ENCODE peak calls at places on chromosomes 2 and 18, in nine cellular contexts. W is lung; P is gastrocnemius medialis; J is Caco-2; R is psoas muscle; F is BJ; Q is CD4-positive, alpha-beta T cell; C is astrocyte of the cerebellum; L is RWPE2. U is an unnamed sample.

GRCh38 chr2:213036836-213037235 is 114.6 kb downstream of the IKZF2 start:
- DNase-seq in W (no peak), P (no peak), J (no peak), R (no peak), F (peak), Q (no peak), C (no peak), L (no peak), U (no peak)

GRCh38 chr2:54964271-54964670 is 86.0 kb downstream of the RTN4 start:
- DNase-seq in W (no peak), P (no peak), J (no peak), R (no peak), F (no peak), Q (no peak), C (peak), L (no peak), U (no peak)

GRCh38 chr2:44429034-44429433 is 67.3 kb downstream of the CAMKMT start:
- DNase-seq in W (no peak), P (no peak), J (no peak), R (no peak), F (no peak), Q (no peak), C (no peak), L (no peak), U (no peak)

GRCh38 chr18:58691256-58691655 is 20.0 kb downstream of the MALT1 start:
- DNase-seq in W (no peak), P (peak), J (no peak), R (peak), F (no peak), Q (no peak), C (peak), L (no peak), U (no peak)

GRCh38 chr2:120879401-120880295 is 144.0 kb downstream of the GLI2 start:
- DNase-seq in W (no peak), P (peak), J (no peak), R (peak), F (no peak), Q (no peak), C (no peak), L (no peak), U (no peak)

GRCh38 chr2:80573950-80574349 is 269.4 kb upstream of the LRRTM1 start:
- DNase-seq in W (no peak), P (no peak), J (no peak), R (no peak), F (no peak), Q (no peak), C (no peak), L (no peak), U (no peak)

GRCh38 chr2:217106650-217107014 is 246.8 kb upstream of the TNP1 start:
- DNase-seq in W (no peak), P (no peak), J (no peak), R (no peak), F (no peak), Q (no peak), C (no peak), L (no peak), U (no peak)

GRCh38 chr2:197152451-197153228 is 157.9 kb downstream of the ANKRD44 start:
- DNase-seq in W (no peak), P (no peak), J (no peak), R (no peak), F (no peak), Q (peak), C (no peak), L (no peak), U (no peak)

GRCh38 chr2:43943809-43944452 is 51.9 kb downstream of the LRPPRC start:
- DNase-seq in W (no peak), P (no peak), J (no peak), R (no peak), F (no peak), Q (no peak), C (no peak), L (no peak), U (no peak)

GRCh38 chr18:29076645-29077044 is 899.7 kb upstream of the CDH2 start:
- DNase-seq in W (no peak), P (no peak), J (no peak), R (no peak), F (no peak), Q (no peak), C (no peak), L (no peak), U (no peak)

GRCh38 chr2:15802657-15803056 is 137.7 kb upstream of the MYCN start:
- DNase-seq in W (no peak), P (no peak), J (no peak), R (no peak), F (no peak), Q (no peak), C (no peak), L (no peak), U (no peak)

GRCh38 chr2:39234754-39235153 is 9.0 kb downstream of the CDKL4 start:
- DNase-seq in W (no peak), P (no peak), J (no peak), R (no peak), F (no peak), Q (no peak), C (no peak), L (no peak), U (no peak)

GRCh38 chr2:181810823-181811695 is 80.5 kb upstream of the ITPRID2 start:
- DNase-seq in W (no peak), P (no peak), J (no peak), R (no peak), F (no peak), Q (no peak), C (peak), L (peak), U (no peak)

GRCh38 chr2:18500333-18500732 is 60.1 kb downstream of the RDH14 start:
- DNase-seq in W (no peak), P (no peak), J (no peak), R (no peak), F (no peak), Q (no peak), C (peak), L (no peak), U (no peak)

GRCh38 chr2:113219092-113219441 is 45.3 kb downstream of the PSD4 start:
- DNase-seq in W (no peak), P (no peak), J (no peak), R (no peak), F (no peak), Q (no peak), C (no peak), L (no peak), U (no peak)

GRCh38 chr18:8960740-8961657 is 141.5 kb upstream of the NDUFV2 start:
- DNase-seq in W (no peak), P (no peak), J (no peak), R (no peak), F (no peak), Q (no peak), C (no peak), L (no peak), U (no peak)

GRCh38 chr2:68290825-68291224 is 28.9 kb downstream of the CNRIP1 start:
- DNase-seq in W (no peak), P (peak), J (no peak), R (no peak), F (no peak), Q (no peak), C (no peak), L (no peak), U (no peak)

GRCh38 chr18:56492136-56492535 is 146.3 kb downstream of the TXNL1 start:
- DNase-seq in W (no peak), P (no peak), J (no peak), R (no peak), F (no peak), Q (no peak), C (no peak), L (no peak), U (no peak)

GRCh38 chr18:54479365-54479764 is 111.7 kb upstream of the DYNAP start:
- DNase-seq in W (no peak), P (no peak), J (no peak), R (no peak), F (no peak), Q (no peak), C (no peak), L (no peak), U (no peak)

GRCh38 chr2:48448274-48449061 is 81.5 kb upstream of the STON1 start:
- DNase-seq in W (no peak), P (no peak), J (no peak), R (no peak), F (peak), Q (no peak), C (peak), L (no peak), U (no peak)

GRCh38 chr2:48391576-48391975 is 138.4 kb upstream of the STON1 start:
- DNase-seq in W (no peak), P (no peak), J (peak), R (no peak), F (no peak), Q (no peak), C (no peak), L (no peak), U (no peak)

GRCh38 chr2:187329586-187329985 is 118.5 kb downstream of the CALCRL start:
- DNase-seq in W (no peak), P (no peak), J (no peak), R (no peak), F (no peak), Q (no peak), C (no peak), L (no peak), U (no peak)

GRCh38 chr2:121155502-121156056 is 129.4 kb downstream of the TFCP2L1 start:
- DNase-seq in W (peak), P (no peak), J (no peak), R (no peak), F (no peak), Q (no peak), C (no peak), L (no peak), U (no peak)

GRCh38 chr2:285506-285905 is 2.4 kb downstream of the ALKAL2 start:
- DNase-seq in W (no peak), P (no peak), J (no peak), R (no peak), F (peak), Q (no peak), C (peak), L (no peak), U (no peak)

GRCh38 chr2:216216951-216217903 is 108.1 kb downstream of the XRCC5 start:
- DNase-seq in W (no peak), P (no peak), J (no peak), R (no peak), F (peak), Q (no peak), C (no peak), L (no peak), U (no peak)

GRCh38 chr2:160906878-160907277 is 253.3 kb upstream of the TANK start:
- DNase-seq in W (no peak), P (no peak), J (no peak), R (no peak), F (no peak), Q (no peak), C (no peak), L (no peak), U (no peak)

GRCh38 chr2:35462226-35462983 is 893.2 kb upstream of the CRIM1 start:
- DNase-seq in W (no peak), P (no peak), J (no peak), R (no peak), F (no peak), Q (no peak), C (peak), L (no peak), U (no peak)

GRCh38 chr2:239114616-239115265 is 266.9 kb downstream of the TWIST2 start:
- DNase-seq in W (no peak), P (no peak), J (no peak), R (no peak), F (no peak), Q (no peak), C (no peak), L (no peak), U (no peak)

GRCh38 chr2:72112421-72112820 is 35.2 kb downstream of the CYP26B1 start:
- DNase-seq in W (no peak), P (no peak), J (no peak), R (no peak), F (no peak), Q (no peak), C (peak), L (peak), U (no peak)

GRCh38 chr2:86035371-86035882 is 70.3 kb downstream of the POLR1A start:
- DNase-seq in W (no peak), P (no peak), J (no peak), R (no peak), F (no peak), Q (no peak), C (no peak), L (no peak), U (no peak)

GRCh38 chr2:178204987-178205386 is 10.7 kb downstream of the OSBPL6 start:
- DNase-seq in W (no peak), P (no peak), J (no peak), R (no peak), F (no peak), Q (no peak), C (no peak), L (no peak), U (no peak)

DNA sequence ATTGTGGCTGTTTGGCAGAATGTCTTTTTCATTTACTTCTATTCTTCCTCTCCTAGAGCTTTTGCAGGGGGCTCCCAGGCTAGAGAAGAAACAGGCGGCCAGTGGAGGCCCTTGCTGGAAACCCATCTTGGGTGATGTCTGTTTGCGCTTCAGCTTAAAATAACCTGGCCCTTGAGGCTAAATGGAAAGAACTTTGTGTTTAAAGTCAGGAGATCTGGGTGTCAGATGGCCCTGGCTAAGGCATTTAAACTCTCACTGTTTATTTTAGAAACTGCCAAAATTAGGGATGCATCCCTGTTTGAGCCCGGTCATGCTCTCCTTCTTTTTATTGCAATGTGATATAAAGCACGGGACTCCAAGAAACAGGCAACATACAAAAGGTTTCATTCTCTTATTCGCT is 118.4 kb upstream of the RMP24 start:
- DNase-seq in W (no peak), P (no peak), J (no peak), R (no peak), F (no peak), Q (no peak), C (no peak), L (no peak), U (no peak)
- TF ChIP-seq CTCF in W (no peak), P (no peak), J (no peak), R (no peak), F (no peak), Q (no peak), C (no peak), L (no peak), U (no peak)

GRCh38 chr18:46393230-46393629 is 263.8 kb downstream of the LOXHD1 start:
- DNase-seq in W (no peak), P (no peak), J (no peak), R (no peak), F (no peak), Q (no peak), C (no peak), L (no peak), U (no peak)
- TF ChIP-seq CTCF in W (no peak), P (no peak), J (peak), R (no peak), F (no peak), Q (no peak), C (peak), L (no peak), U (no peak)

DNA sequence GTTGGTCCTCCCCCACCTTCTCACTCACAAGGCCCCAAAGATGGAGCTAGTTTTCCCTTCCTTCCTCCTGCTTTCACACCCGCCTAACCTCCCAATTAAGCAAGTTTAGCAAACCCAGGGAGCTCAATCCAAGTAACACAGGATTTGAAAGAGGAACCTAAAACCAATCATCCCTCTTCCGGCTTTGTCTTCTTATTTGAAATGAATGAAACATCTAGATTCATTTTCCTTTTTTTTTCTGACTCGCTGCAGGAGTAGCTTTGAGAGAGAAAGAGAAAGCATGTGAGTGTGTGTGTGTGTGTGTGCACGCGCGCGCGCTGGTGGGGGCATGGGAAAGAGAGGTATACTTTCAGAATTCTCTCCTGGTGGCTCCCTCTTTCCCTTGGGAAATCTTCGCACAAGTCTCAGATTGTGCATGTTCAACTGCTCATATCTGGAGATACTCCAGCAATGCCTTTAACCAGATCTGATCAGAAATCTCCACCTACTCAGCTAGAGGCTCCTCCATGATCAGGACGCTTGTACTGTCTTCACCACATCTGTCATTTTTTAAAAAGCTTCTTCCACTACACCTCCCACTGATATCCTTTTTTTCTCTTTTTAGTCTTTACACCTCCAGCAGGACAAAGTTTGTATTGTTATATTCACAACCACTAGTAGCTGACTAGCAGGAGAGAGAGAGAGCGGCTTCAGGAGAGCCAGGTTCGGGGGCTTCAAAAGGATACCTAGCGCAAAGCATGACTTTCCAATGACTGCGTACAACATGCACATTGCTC is 1.6 kb downstream of the SLC8A1 start:
- DNase-seq in W (no peak), P (no peak), J (no peak), R (no peak), F (no peak), Q (no peak), C (no peak), L (no peak), U (no peak)
- TF ChIP-seq CTCF in W (no peak), P (no peak), J (no peak), R (no peak), F (peak), Q (no peak), C (peak), L (peak), U (no peak)

GRCh38 chr2:174048238-174048637 is 83.1 kb upstream of the SP3 start:
- DNase-seq in W (no peak), P (no peak), J (no peak), R (no peak), F (no peak), Q (no peak), C (no peak), L (no peak), U (no peak)
- TF ChIP-seq CTCF in W (no peak), P (no peak), J (no peak), R (no peak), F (no peak), Q (no peak), C (no peak), L (peak), U (peak)

GRCh38 chr2:8627692-8628085 is 54.2 kb upstream of the ID2 start:
- DNase-seq in W (no peak), P (no peak), J (peak), R (no peak), F (no peak), Q (no peak), C (no peak), L (no peak), U (no peak)
- TF ChIP-seq CTCF in W (no peak), P (no peak), J (peak), R (no peak), F (no peak), Q (no peak), C (no peak), L (no peak), U (no peak)

GRCh38 chr2:203126971-203127370 is 111.8 kb upstream of the CYP20A1 start:
- DNase-seq in W (no peak), P (no peak), J (no peak), R (no peak), F (peak), Q (no peak), C (no peak), L (no peak), U (no peak)

DNA sequence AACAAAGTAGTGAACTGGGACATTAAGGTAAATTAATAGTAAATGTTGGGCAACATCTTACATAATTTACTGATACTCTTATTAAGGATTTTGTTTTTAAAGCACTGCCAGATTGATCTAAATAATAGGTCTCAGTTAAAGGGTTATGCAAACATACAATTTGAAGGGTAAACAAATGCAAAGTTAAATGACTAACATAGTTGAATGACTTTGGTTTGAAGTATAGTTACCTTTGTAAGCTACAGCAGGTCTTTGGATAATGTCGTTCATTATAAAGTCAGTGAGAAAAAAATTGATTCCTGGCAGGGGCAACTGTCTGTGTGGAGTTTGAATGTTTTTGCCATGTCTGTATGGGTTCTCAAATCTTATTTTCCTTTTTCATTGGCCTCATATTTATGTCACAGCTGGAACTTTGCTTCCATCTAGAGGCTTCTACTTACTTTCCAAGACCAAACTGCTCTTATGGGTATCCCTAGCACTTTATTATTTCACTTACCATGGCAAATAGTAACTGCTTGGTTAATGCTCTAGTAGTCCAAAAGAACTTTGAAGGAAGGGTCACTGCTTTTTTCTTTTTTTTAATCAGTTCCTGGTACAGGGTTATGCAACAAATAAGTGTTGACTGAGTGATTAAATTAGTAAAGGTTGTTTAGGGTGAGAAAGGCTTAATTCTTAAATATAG is 107.8 kb downstream of the NBEAL1 start:
- DNase-seq in W (no peak), P (no peak), J (no peak), R (no peak), F (no peak), Q (no peak), C (no peak), L (no peak), U (no peak)
- TF ChIP-seq CTCF in W (no peak), P (no peak), J (peak), R (no peak), F (no peak), Q (no peak), C (no peak), L (peak), U (no peak)

GRCh38 chr2:135168119-135168872 is 116.2 kb downstream of the RAB3GAP1 start:
- DNase-seq in W (no peak), P (no peak), J (no peak), R (no peak), F (no peak), Q (no peak), C (no peak), L (no peak), U (no peak)
- TF ChIP-seq CTCF in W (no peak), P (no peak), J (peak), R (no peak), F (no peak), Q (no peak), C (no peak), L (no peak), U (no peak)

GRCh38 chr18:37533647-37534565 is 31.7 kb downstream of the CELF4 start:
- DNase-seq in W (no peak), P (no peak), J (no peak), R (no peak), F (no peak), Q (no peak), C (no peak), L (no peak), U (no peak)
- TF ChIP-seq CTCF in W (no peak), P (no peak), J (peak), R (no peak), F (peak), Q (no peak), C (peak), L (peak), U (no peak)

GRCh38 chr2:74252862-74253261 is 54.4 kb downstream of the MTHFD2 start:
- DNase-seq in W (no peak), P (no peak), J (no peak), R (no peak), F (no peak), Q (no peak), C (no peak), L (no peak), U (no peak)

GRCh38 chr2:74246496-74247195 is 48.2 kb downstream of the MTHFD2 start:
- DNase-seq in W (no peak), P (no peak), J (no peak), R (peak), F (no peak), Q (no peak), C (no peak), L (no peak), U (no peak)

GRCh38 chr2:74252036-74252435 is 53.6 kb downstream of the MTHFD2 start:
- DNase-seq in W (no peak), P (no peak), J (no peak), R (no peak), F (no peak), Q (no peak), C (no peak), L (no peak), U (no peak)

GRCh38 chr2:74250189-74250631 is 51.8 kb downstream of the MTHFD2 start:
- DNase-seq in W (peak), P (no peak), J (peak), R (peak), F (no peak), Q (peak), C (peak), L (no peak), U (no peak)

GRCh38 chr2:74249406-74250122 is 51.1 kb downstream of the MTHFD2 start:
- DNase-seq in W (no peak), P (no peak), J (no peak), R (no peak), F (no peak), Q (no peak), C (no peak), L (no peak), U (no peak)
- TF ChIP-seq CTCF in W (no peak), P (no peak), J (no peak), R (no peak), F (no peak), Q (no peak), C (no peak), L (no peak), U (no peak)